ENCODE peak calls at places on chromosome 9, in nine cellular contexts. R is brain microvascular endothelial cell; G is NCI-H2171 treated with DMSO at 0.1 percent for 48 hours; H is progenitor cell of endocrine pancreas; S is Calu3; M is endothelial cell; D is type B pancreatic cell; Q is activated effector memory CD4-positive, alpha-beta T cell treated with Interleukin-2 at 50 U/mL for 16 hours; L is COR-L47. N is an unnamed sample.

GRCh38 chr9:116154976-116155699 is 1.5 kb downstream of the PAPPA start:
- DNase-seq in R (peak; percentile 60), G (no peak), H (no peak), S (no peak), M (no peak), D (no peak), Q (no peak), L (no peak), N (peak; percentile 79)

GRCh38 chr9:136173648-136174290 is 31.2 kb downstream of the LHX3 start:
- DNase-seq in R (no peak), G (no peak), H (no peak), S (no peak), M (no peak), D (no peak), Q (no peak), L (no peak), N (no peak)

GRCh38 chr9:32991895-32992595 is 9.4 kb downstream of the APTX start:
- DNase-seq in R (no peak), G (no peak), H (no peak), S (no peak), M (no peak), D (no peak), Q (no peak), L (no peak), N (no peak)

GRCh38 chr9:89608646-89609335 is 4.0 kb downstream of the GADD45G start:
- DNase-seq in R (no peak), G (peak; percentile 86), H (no peak), S (no peak), M (no peak), D (no peak), Q (no peak), L (no peak), N (no peak)

GRCh38 chr9:132012704-132013345 is 66.8 kb downstream of the MED27 start:
- DNase-seq in R (no peak), G (no peak), H (no peak), S (no peak), M (no peak), D (no peak), Q (no peak), L (no peak), N (no peak)

GRCh38 chr9:129121483-129121882 is 10.3 kb downstream of the PTPA start:
- DNase-seq in R (no peak), G (no peak), H (no peak), S (no peak), M (no peak), D (no peak), Q (no peak), L (no peak), N (peak; percentile 68)

GRCh38 chr9:135657416-135657815 is 5.7 kb upstream of the LCN9 start:
- DNase-seq in R (no peak), G (no peak), H (no peak), S (no peak), M (no peak), D (no peak), Q (no peak), L (no peak), N (no peak)

GRCh38 chr9:98576354-98576753 is 132.4 kb downstream of the GABBR2 start:
- DNase-seq in R (no peak), G (no peak), H (no peak), S (no peak), M (no peak), D (no peak), Q (no peak), L (no peak), N (no peak)

GRCh38 chr9:88653926-88654325 is 118.9 kb downstream of the NXNL2 start:
- DNase-seq in R (peak; percentile 12), G (no peak), H (no peak), S (no peak), M (no peak), D (no peak), Q (no peak), L (no peak), N (peak; percentile 75)

GRCh38 chr9:105510024-105510423 is 47.9 kb upstream of the FKTN start:
- DNase-seq in R (peak; percentile 81), G (no peak), H (no peak), S (no peak), M (no peak), D (no peak), Q (no peak), L (no peak), N (peak; percentile 62)

GRCh38 chr9:133516256-133516960 is 8.4 kb downstream of the MYMK start:
- DNase-seq in R (no peak), G (no peak), H (no peak), S (no peak), M (no peak), D (no peak), Q (no peak), L (no peak), N (no peak)

GRCh38 chr9:36319183-36319582 is 60.9 kb upstream of the GNE start:
- DNase-seq in R (no peak), G (no peak), H (no peak), S (no peak), M (no peak), D (no peak), Q (no peak), L (no peak), N (no peak)